ENCODE peak calls at places on chromosomes 16 and 17, in four cellular contexts. V is amniotic stem cell, U is fibroblast of mammary gland, H is midbrain. J is an unnamed sample.

GRCh38 chr17:48456584-48456983 is 26.6 kb upstream of the SKAP1 start:
- DNase-seq in H (no peak), V (no peak), U (no peak), J (peak; percentile 47)

GRCh38 chr16:3099732-3100499 is 822 bp upstream of the ZSCAN10 start:
- DNase-seq in H (peak; percentile 67), V (peak; percentile 59), U (peak; percentile 81), J (peak; percentile 93)

GRCh38 chr16:47978491-47979490 is 177.0 kb downstream of the ABCC12 start:
- DNase-seq in V (no peak), U (no peak), H (no peak), J (no peak)

GRCh38 chr17:21360048-21360447 is 16.1 kb upstream of the KCNJ12 start:
- DNase-seq in H (no peak), U (no peak), V (no peak), J (no peak)

GRCh38 chr16:87948119-87948545 is 3.1 kb upstream of the BANP start:
- DNase-seq in U (no peak), V (no peak), H (peak; percentile 18), J (no peak)

GRCh38 chr17:60305141-60305540 is 86.8 kb downstream of the USP32 start:
- DNase-seq in U (no peak), V (no peak), H (peak; percentile 67), J (peak; percentile 11)

GRCh38 chr16:6857575-6857974 is 475.1 kb upstream of the RBFOX1 start:
- DNase-seq in V (no peak), H (no peak), U (no peak), J (no peak)

GRCh38 chr16:10877472-10877946 is 507 bp downstream of the CIITA start:
- DNase-seq in V (no peak), U (no peak), H (no peak), J (no peak)

GRCh38 chr17:17987901-17988300 is 15.2 kb downstream of the DRC3 start:
- DNase-seq in H (no peak), U (no peak), V (no peak), J (no peak)

GRCh38 chr17:80516533-80516932 is 28.1 kb upstream of the RPTOR start:
- DNase-seq in U (no peak), V (no peak), H (no peak), J (no peak)

GRCh38 chr17:43779145-43780125 is 658 bp upstream of the DUSP3 start:
- DNase-seq in H (no peak), V (no peak), U (no peak), J (peak; percentile 60)

GRCh38 chr16:21101631-21102420 is 48.8 kb downstream of the DNAH3 start:
- DNase-seq in H (no peak), V (no peak), U (peak; percentile 31), J (peak; percentile 37)

GRCh38 chr16:54926166-54926838 is 4.4 kb upstream of the IRX5 start:
- DNase-seq in U (peak; percentile 83), V (peak; percentile 20), H (no peak), J (peak; percentile 74)

GRCh38 chr17:8979715-8980114 is 14.2 kb upstream of the PIK3R5 start:
- DNase-seq in U (no peak), H (no peak), V (no peak), J (no peak)

GRCh38 chr16:75323928-75324327 is 72.5 kb upstream of the BCAR1 start:
- DNase-seq in V (no peak), H (no peak), U (no peak), J (no peak)

GRCh38 chr17:14205992-14206461 is 30.6 kb downstream of the CDRT15 start:
- DNase-seq in U (no peak), H (no peak), V (no peak), J (no peak)

GRCh38 chr17:18967806-18968744 is 16.1 kb downstream of the SLC5A10 start:
- DNase-seq in V (no peak), U (no peak), H (no peak), J (peak; percentile 63)

GRCh38 chr17:31573047-31573446 is 181.6 kb downstream of the RAB11FIP4 start:
- DNase-seq in H (no peak), V (no peak), U (no peak), J (no peak)

GRCh38 chr17:59361386-59361785 is 29.9 kb downstream of the YPEL2 start:
- DNase-seq in U (peak; percentile 91), V (peak; percentile 86), H (no peak), J (peak; percentile 98)

GRCh38 chr16:58509256-58510096 is 5.8 kb upstream of the SETD6 start:
- DNase-seq in V (no peak), U (no peak), H (no peak), J (no peak)

GRCh38 chr17:28174352-28175046 is 132.0 kb downstream of the NLK start:
- DNase-seq in V (no peak), H (no peak), U (no peak), J (peak; percentile 48)

GRCh38 chr16:76910931-76911330 is 280.1 kb upstream of the MON1B start:
- DNase-seq in V (peak; percentile 69), U (peak; percentile 89), H (no peak), J (no peak)

GRCh38 chr16:84790291-84790690 is 29.5 kb upstream of the CRISPLD2 start:
- DNase-seq in H (no peak), U (no peak), V (no peak), J (no peak)

GRCh38 chr16:15639061-15639568 is 3.8 kb downstream of the MARF1 start:
- DNase-seq in H (no peak), U (no peak), V (no peak), J (no peak)

GRCh38 chr16:82895843-82896242 is 269.1 kb downstream of the CDH13 start:
- DNase-seq in H (no peak), V (no peak), U (no peak), J (no peak)

GRCh38 chr16:47229053-47229640 is 85.4 kb upstream of the NETO2 start:
- DNase-seq in V (no peak), U (no peak), H (no peak), J (no peak)

GRCh38 chr17:700504-701094 is 14.0 kb downstream of the VPS53 start:
- DNase-seq in H (no peak), U (peak; percentile 49), V (no peak), J (peak; percentile 61)

GRCh38 chr16:27436921-27437650 is 35.1 kb downstream of the IL21R start:
- DNase-seq in H (no peak), V (no peak), U (no peak), J (no peak)